ENCODE peak calls at places on chromosomes 6 and 20, in four cellular contexts. K is neural progenitor cell, W is psoas muscle, M is body of pancreas. D is an unnamed sample.

GRCh38 chr20:58431134-58431533 is 42.1 kb downstream of the VAPB start:
- DNase-seq in W (no peak), M (no peak), K (no peak), D (no peak)

GRCh38 chr20:48782901-48783308 is 44.9 kb downstream of the PREX1 start:
- DNase-seq in W (no peak), M (no peak), K (no peak), D (no peak)

GRCh38 chr6:99393366-99393697 is 663 bp downstream of the COQ3 start:
- DNase-seq in W (no peak), K (no peak), M (no peak), D (no peak)

GRCh38 chr6:24930386-24930785 is 5.4 kb downstream of the RIPOR2 start:
- DNase-seq in W (no peak), M (no peak), K (peak; percentile 16), D (no peak)

GRCh38 chr6:63788569-63788968 is 153.0 kb downstream of the PHF3 start:
- DNase-seq in M (no peak), K (peak; percentile 45), W (no peak), D (no peak)

GRCh38 chr20:32037929-32038328 is 14.1 kb upstream of the HCK start:
- DNase-seq in M (no peak), W (no peak), K (no peak), D (no peak)

GRCh38 chr6:42694586-42694985 is 27.8 kb downstream of the PRPH2 start:
- DNase-seq in M (no peak), K (no peak), W (no peak), D (no peak)

GRCh38 chr6:136158398-136158797 is 91.7 kb downstream of the MTFR2 start:
- DNase-seq in W (peak; percentile 16), M (peak; percentile 75), K (no peak), D (no peak)

GRCh38 chr6:158605266-158605878 is 39.2 kb downstream of the DYNLT1 start:
- DNase-seq in K (peak; percentile 77), W (no peak), M (peak; percentile 70), D (peak; percentile 76)

GRCh38 chr6:25192562-25192961 is 86.6 kb upstream of the CARMIL1 start:
- DNase-seq in K (no peak), M (no peak), W (no peak), D (no peak)

GRCh38 chr20:45423700-45424099 is 7.8 kb downstream of the PIGT start:
- DNase-seq in W (no peak), M (no peak), K (no peak), D (no peak)

GRCh38 chr6:157761331-157761921 is 61.6 kb upstream of the SNX9 start:
- DNase-seq in W (no peak), K (no peak), M (no peak), D (peak; percentile 37)

GRCh38 chr6:3442444-3443220 is 14.2 kb downstream of the SLC22A23 start:
- DNase-seq in M (no peak), W (no peak), K (no peak), D (no peak)

GRCh38 chr6:7939186-7939863 is 28.7 kb upstream of the TXNDC5 start:
- DNase-seq in W (no peak), K (peak; percentile 27), M (no peak), D (no peak)

GRCh38 chr6:7938562-7939185 is 28.1 kb upstream of the TXNDC5 start:
- DNase-seq in K (no peak), M (no peak), W (no peak), D (no peak)

DNA sequence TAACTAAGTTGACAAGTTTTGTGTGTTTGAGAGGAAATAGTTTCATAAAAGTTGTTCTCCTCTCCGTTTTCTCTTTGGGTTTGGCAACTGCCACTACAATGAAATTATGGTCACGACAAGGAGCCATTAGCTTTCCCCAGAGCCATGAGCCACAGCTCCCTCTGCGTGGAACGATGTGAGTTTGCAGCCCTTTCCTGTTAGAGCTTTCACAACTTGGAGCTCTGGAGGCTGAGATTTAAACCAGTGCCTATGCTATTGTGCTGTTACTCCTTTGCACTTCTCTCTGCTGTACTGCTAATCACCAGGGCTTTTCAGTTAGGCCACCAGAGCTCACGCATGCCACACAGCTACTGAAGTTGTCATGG is 29.3 kb upstream of the TXNDC5 start:
- DNase-seq in K (peak; percentile 23), M (no peak), W (no peak), D (no peak)
- H3K4me3 ChIP-seq in K (no peak overlapping the region), M (no peak overlapping the region), W (no peak overlapping the region), D (no peak overlapping the region)

GRCh38 chr20:60037120-60037499 is 78.9 kb downstream of the CDH26 start:
- DNase-seq in K (no peak), M (no peak), W (no peak), D (no peak)

GRCh38 chr20:60031107-60031506 is 72.9 kb downstream of the CDH26 start:
- DNase-seq in W (no peak), K (no peak), M (no peak), D (no peak)

GRCh38 chr20:60036346-60037119 is 78.3 kb downstream of the CDH26 start:
- DNase-seq in M (no peak), K (no peak), W (no peak), D (no peak)

GRCh38 chr20:60035486-60035885 is 77.3 kb downstream of the CDH26 start:
- DNase-seq in M (no peak), W (no peak), K (no peak), D (no peak)

GRCh38 chr20:60034231-60035110 is 76.2 kb downstream of the CDH26 start:
- DNase-seq in K (no peak), M (no peak), W (peak; percentile 38), D (no peak)
- H3K4me3 ChIP-seq in K (no peak overlapping the region), M (no peak overlapping the region), W (peak overlapping the region; percentile 26), D (no peak overlapping the region)

DNA sequence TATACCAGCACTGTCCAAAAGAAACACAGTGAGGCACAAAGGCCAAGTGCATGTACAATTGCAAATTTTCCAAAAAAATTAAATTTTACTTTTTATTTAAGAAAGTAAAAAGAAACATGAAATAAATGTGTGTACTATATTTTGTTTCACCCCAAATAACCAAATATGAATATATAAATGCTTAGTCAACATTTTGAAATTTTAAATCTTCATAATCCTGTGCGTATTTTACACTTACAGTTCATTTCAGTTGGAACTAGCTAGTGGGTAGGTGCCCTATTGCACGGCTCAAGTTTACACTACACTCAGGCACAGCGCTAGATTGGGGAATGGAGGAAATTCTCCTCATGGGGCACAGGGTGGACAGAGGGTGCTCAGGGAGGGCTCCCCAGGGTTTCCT is 18.0 kb upstream of the BTN3A3 start:
- DNase-seq in M (no peak), W (no peak), K (no peak), D (no peak)
- H3K4me3 ChIP-seq in M (no peak overlapping the region), W (peak overlapping the region; percentile 96), K (peak overlapping the region; percentile 64), D (no peak overlapping the region)

DNA sequence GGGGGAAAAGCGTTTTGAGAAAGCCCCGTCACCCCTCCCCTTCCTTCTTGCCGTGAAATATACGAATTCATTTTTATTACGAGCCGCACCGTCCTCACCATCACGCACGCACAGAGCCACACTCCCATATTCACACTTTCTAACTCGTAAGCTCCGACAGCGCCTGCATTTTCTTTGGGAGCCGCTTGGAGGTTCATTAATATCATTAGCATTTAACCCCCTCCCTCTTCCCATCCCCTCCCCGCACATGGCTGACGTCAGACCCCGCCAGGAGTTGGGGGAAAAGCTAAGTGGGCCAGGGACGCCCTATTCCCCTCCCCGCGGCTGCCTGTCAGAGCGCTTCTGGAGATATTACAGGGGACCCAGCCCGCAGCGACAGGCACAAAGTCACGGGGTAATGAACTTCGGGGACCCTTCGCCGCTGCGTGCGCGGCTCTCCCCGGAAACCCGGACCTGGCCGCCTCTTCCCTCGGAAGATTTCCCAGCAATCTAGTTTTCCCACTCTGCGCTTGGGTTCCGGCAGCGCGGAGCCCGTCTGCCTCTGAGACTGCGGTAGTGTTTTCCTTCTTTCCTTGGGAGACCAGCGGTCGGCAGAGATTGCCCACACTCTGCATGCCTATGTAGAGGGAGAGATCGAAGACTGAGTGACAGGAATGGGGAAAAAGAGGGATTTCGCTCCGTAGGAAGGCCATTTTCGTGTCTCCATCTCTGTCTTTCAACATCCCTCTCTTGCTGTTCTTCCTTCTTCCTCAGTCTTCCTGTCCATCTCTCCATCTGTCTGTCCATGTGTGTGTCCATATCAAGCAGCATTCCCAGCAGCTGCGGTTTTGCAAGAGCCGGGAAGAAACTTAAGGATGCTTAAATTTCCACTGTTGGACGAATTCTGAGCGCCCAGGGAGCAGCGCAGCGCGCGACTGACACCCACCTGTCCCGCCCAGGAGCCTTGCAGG is at the start of gene NR2E1:
- DNase-seq in M (no peak), W (no peak), K (peak; percentile 65), D (no peak)
- H3K4me3 ChIP-seq in M (no peak within 1 kb of the TSS), W (peak within 1 kb of the TSS; percentile 50), K (peak within 1 kb of the TSS; percentile 42), D (no peak within 1 kb of the TSS)

DNA sequence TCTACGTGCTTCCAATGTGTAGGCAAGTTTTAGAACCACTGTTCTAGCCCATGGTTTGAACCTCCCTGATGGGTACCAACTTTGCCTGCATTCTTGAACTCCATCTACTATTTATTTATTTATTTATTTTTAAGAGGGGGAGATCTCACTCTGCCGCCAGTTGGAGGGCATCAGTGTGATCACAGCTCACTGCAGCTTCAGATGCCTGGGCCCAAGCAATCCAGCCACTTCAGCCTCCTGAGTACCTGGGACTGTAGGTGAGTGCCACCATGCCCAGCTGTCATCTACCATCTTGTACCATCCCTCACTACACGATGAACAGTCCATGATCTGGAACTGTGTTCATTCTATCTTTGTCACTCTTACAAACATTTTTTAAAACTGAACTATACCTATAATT is 28.2 kb downstream of the HLA-F start:
- DNase-seq in M (no peak), K (no peak), W (no peak), D (no peak)
- H3K4me3 ChIP-seq in M (no peak overlapping the region), K (no peak overlapping the region), W (peak overlapping the region; percentile 80), D (no peak overlapping the region)

GRCh38 chr20:35698298-35699126 is 640 bp downstream of the NFS1 start:
- DNase-seq in K (peak; percentile 47), W (no peak), M (no peak), D (peak; percentile 28)

GRCh38 chr20:35699127-35699913 is at the start of the genes NFS1 and ROMO1:
- DNase-seq in M (peak; percentile 85), W (peak; percentile 89), K (peak; percentile 95), D (peak; percentile 80)

GRCh38 chr20:35695978-35696377 is 3.2 kb downstream of the NFS1 start:
- DNase-seq in W (no peak), K (no peak), M (no peak), D (no peak)

GRCh38 chr20:35699914-35700624 is 864 bp downstream of the ROMO1 start:
- DNase-seq in W (no peak), K (no peak), M (no peak), D (peak; percentile 51)

GRCh38 chr20:35697696-35698297 is 1.4 kb downstream of the NFS1 start:
- DNase-seq in K (no peak), W (no peak), M (no peak), D (no peak)
- H3K4me3 ChIP-seq in K (peak overlapping the region; percentile 89), W (peak overlapping the region; percentile 94), M (no peak overlapping the region), D (no peak overlapping the region)

DNA sequence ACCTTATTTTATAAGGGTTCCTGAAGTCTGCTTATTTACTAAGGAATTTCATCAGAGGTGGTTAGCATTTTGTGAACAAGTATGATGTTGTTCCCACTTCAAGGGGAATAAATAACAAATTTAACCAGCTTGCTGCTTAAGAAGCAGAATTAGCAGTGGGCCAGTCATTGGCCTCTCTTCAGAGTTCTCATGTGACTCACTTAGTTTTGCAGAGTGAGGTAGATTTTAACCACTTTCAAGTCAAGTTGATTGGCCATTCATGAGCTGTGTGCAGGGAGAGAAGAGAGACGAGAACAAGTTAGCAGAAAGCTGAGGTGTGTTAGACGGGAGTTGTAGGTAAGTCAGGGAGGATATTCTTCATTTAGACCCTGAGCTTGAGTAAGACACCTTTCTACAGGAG is 18.1 kb downstream of the TOP1 start:
- DNase-seq in K (no peak), W (no peak), M (no peak), D (no peak)
- H3K4me3 ChIP-seq in K (no peak overlapping the region), W (no peak overlapping the region), M (no peak overlapping the region), D (no peak overlapping the region)

GRCh38 chr6:53811082-53811481 is 16.3 kb downstream of the LRRC1 start:
- DNase-seq in W (no peak), K (no peak), M (peak; percentile 79), D (peak; percentile 89)
- H3K4me3 ChIP-seq in W (no peak overlapping the region), K (no peak overlapping the region), M (no peak overlapping the region), D (no peak overlapping the region)

GRCh38 chr20:41047975-41048305 is 19.3 kb downstream of the TOP1 start:
- DNase-seq in K (no peak), M (no peak), W (no peak), D (peak; percentile 79)
- H3K4me3 ChIP-seq in K (no peak overlapping the region), M (no peak overlapping the region), W (peak overlapping the region; percentile 40), D (peak overlapping the region; percentile 36)

D was measured in small intestine.